ENCODE peak calls at places on chromosomes 5 and 9, in nine cellular contexts. U is mucosa of descending colon, N is HepG2, X is lower lobe of right lung, D is MM.1S, K is fibroblast of lung, F is gastrocnemius medialis, O is PC-9, S is colonic mucosa. M is an unnamed sample. For H3K4me1, the result is how much of the 10 kb centered on the place peaks cover.

GRCh38 chr5:79507251-79508205 is 6.4 kb downstream of the HOMER1 start:
- DNase-seq in S (no peak), F (no peak), N (no peak), O (no peak), D (no peak), X (no peak), U (no peak), K (no peak), M (no peak)

GRCh38 chr9:129164246-129164930 is 13.7 kb downstream of the IER5L start:
- DNase-seq in U (no peak), O (no peak), F (no peak), N (peak), K (peak), D (no peak), S (peak), X (no peak), M (no peak)

GRCh38 chr9:124810513-124811355 is 33.8 kb downstream of the OLFML2A start:
- DNase-seq in F (no peak), S (no peak), K (peak), O (peak), N (peak), D (no peak), U (no peak), X (no peak), M (no peak)

GRCh38 chr9:26893030-26893676 is 551 bp upstream of the CAAP1 start:
- DNase-seq in N (no peak), K (no peak), S (no peak), X (no peak), U (no peak), D (no peak), F (no peak), O (no peak), M (no peak)

GRCh38 chr5:107671742-107672211 is 1.0 kb upstream of the EFNA5 start:
- DNase-seq in K (peak), F (no peak), S (no peak), N (no peak), U (no peak), X (no peak), O (peak), D (peak), M (no peak)

GRCh38 chr5:141808857-141809256 is 69.4 kb downstream of the PCDH1 start:
- DNase-seq in U (no peak), F (no peak), K (no peak), S (no peak), O (no peak), X (no peak), D (no peak), N (no peak), M (no peak)

GRCh38 chr5:31663519-31663918 is 24.6 kb downstream of the PDZD2 start:
- DNase-seq in X (no peak), F (peak), U (no peak), O (no peak), D (no peak), S (no peak), N (no peak), K (no peak), M (peak)

GRCh38 chr5:22644859-22645258 is 208.3 kb downstream of the CDH12 start:
- DNase-seq in S (no peak), N (no peak), U (no peak), D (no peak), O (no peak), K (no peak), F (no peak), X (no peak), M (no peak)

GRCh38 chr9:78565481-78565880 is 268.6 kb downstream of the PSAT1 start:
- DNase-seq in S (no peak), D (no peak), O (no peak), F (no peak), N (no peak), X (no peak), K (no peak), U (no peak), M (no peak)

DNA sequence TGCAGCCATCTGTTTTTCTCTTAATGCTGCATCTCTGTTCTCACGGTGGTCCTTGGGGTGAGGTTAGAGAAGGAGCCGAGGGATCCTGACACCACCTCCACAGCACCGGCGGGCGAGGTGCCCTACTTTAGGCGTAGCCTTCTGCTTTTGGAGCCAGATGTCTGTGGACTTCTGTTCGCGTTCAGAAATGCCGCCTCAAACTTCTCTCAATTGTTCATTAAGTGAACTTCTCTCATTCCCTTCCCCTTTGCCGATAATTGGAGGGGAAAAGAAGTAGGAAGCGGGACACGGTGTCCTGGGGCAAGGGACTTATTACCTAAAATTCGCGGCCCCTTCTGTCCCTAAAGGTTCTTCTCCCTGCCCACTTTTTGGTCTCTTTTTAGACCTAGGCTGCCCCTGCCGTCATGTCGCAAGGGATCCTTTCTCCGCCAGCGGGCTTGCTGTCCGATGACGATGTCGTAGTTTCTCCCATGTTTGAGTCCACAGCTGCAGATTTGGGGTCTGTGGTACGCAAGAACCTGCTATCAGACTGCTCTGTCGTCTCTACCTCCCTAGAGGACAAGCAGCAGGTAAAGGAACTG is 455 bp downstream of the KIF20A start:
- DNase-seq in O (peak), K (no peak), X (no peak), F (no peak), S (peak), U (no peak), N (peak), D (peak), M (no peak)
- H3K4me1 ChIP-seq in O (under half), K (under half), X (under half), F (under half), S (under half), U (under half), N (under half), D (under half), M (under half)

DNA sequence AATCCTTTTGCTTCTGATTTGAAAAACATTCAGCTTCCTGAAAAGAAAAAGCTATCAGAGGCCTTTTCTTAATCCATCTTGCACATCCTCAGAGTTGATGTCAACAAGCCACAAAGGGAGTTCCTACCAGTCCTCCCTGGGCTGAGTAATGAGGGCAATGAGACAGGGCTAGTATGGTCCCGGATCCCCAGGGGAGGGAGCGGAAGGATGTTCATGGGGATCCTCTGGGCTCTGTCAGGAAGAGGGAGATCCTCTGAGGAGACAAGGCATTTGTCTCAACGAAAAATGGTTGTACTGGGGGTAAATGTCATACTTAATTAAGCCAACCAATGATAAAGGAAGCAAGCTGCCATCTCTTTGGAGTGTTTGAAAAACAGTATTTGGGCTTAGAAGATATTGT is 195.3 kb downstream of the DTWD2 start:
- DNase-seq in K (no peak), X (no peak), F (no peak), N (no peak), O (no peak), D (no peak), U (no peak), S (no peak), M (no peak)
- TF ChIP-seq CTCF in K (no peak), X (no peak), F (no peak), N (no peak), O (no peak), D (no peak), U (no peak), S (no peak), M (no peak)

GRCh38 chr9:14907360-14907685 is 2.9 kb downstream of the FREM1 start:
- DNase-seq in N (no peak), K (no peak), O (no peak), F (no peak), X (no peak), S (no peak), D (no peak), U (no peak), M (no peak)
- H3K4me1 ChIP-seq in N (half or more), K (under half), O (under half), F (under half), X (under half), S (under half), D (under half), U (under half), M (under half)

GRCh38 chr5:146052780-146053179 is 52.6 kb downstream of the PLAC8L1 start:
- DNase-seq in O (no peak), D (no peak), X (no peak), F (no peak), S (no peak), U (no peak), N (peak), K (no peak), M (no peak)
- TF ChIP-seq CTCF in O (peak), D (peak), X (no peak), F (no peak), S (no peak), U (no peak), N (peak), K (peak), M (no peak)

DNA sequence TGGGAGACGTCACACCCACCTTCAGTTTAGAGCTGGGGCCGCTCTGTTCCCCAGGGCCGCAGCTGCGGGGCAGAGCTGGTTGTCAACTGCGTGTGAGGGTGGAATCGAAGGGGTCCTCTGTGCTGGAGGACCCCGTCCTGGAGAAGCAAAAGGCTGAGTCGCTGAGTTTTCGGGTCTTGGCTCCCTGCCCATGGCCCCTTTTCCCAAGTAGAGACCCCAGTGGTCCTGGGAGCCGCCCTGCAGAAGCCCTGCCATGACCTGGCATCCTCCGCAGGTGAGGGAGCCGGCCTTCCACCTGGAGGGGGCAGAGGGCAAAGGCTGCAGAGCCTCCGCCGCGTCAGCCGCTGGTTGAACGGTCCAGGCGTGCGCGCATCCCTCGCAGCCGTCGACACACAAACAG is 90.4 kb upstream of the COL5A1 start:
- DNase-seq in F (no peak), U (peak), S (no peak), D (no peak), N (no peak), O (no peak), X (peak), K (no peak), M (no peak)
- H3K4me1 ChIP-seq in F (under half), U (under half), S (under half), D (under half), N (under half), O (under half), X (under half), K (under half), M (under half)

GRCh38 chr5:74766348-74766886 is 500 bp downstream of the GFM2 start:
- DNase-seq in N (peak), D (peak), O (no peak), S (peak), K (peak), X (no peak), F (no peak), U (no peak), M (no peak)
- TF ChIP-seq CTCF in N (peak), D (peak), O (peak), S (peak), K (peak), X (peak), F (peak), U (no peak), M (peak)

GRCh38 chr5:43699910-43700309 is 96.9 kb downstream of the NNT start:
- DNase-seq in N (no peak), S (no peak), K (no peak), D (no peak), O (no peak), F (no peak), X (no peak), U (no peak), M (no peak)
- H3K4me1 ChIP-seq in N (under half), S (under half), K (under half), D (under half), O (under half), F (under half), X (under half), U (under half), M (under half)

GRCh38 chr9:93427655-93428379 is 23.7 kb upstream of the FAM120A start:
- DNase-seq in N (peak), S (peak), K (no peak), F (no peak), X (no peak), D (no peak), O (no peak), U (peak), M (no peak)
- TF ChIP-seq CTCF in N (peak), S (peak), K (peak), F (no peak), X (peak), D (peak), O (peak), U (no peak), M (no peak)

DNA sequence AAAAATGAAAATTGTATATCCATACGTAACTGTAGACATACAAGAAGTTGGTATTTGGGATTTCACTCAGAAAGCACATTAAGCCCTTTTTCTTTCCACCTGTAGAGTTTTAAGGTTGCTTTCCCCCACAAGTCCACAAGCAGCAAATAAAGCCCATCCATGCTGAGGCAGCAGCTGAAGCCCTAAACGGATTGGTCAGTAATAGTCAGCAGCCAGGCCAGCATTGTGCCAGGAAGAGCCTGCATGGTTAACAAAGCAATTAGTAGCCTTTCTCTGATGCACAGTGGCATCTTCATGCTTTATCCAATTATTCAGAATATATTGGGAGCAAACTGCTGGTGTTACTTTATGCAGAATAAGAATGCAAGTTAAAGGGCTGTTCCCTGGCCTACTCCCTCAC is 16.2 kb downstream of the EBF1 start:
- DNase-seq in K (no peak), S (no peak), O (no peak), X (no peak), U (no peak), F (no peak), D (no peak), N (no peak), M (no peak)
- H3K4me1 ChIP-seq in K (under half), S (under half), O (under half), X (under half), U (under half), F (under half), D (under half), N (under half), M (under half)

GRCh38 chr5:83265318-83265717 is 188.0 kb downstream of the XRCC4 start:
- DNase-seq in N (peak), D (no peak), O (peak), K (peak), F (no peak), S (no peak), U (no peak), X (no peak), M (no peak)
- TF ChIP-seq CTCF in N (no peak), D (no peak), O (no peak), K (no peak), F (no peak), S (no peak), U (no peak), X (no peak), M (no peak)